ENCODE peak calls at places on chromosomes 12 and 14, in four cellular contexts. T, S, Z and A are unnamed samples. For H3K9me3, the result is how much of the 10 kb centered on the place peaks cover.

GRCh38 chr12:27780612-27781408 is 774 bp upstream of the MANSC4 start:
- DNase-seq in Z (peak), S (peak), T (peak), A (peak)

GRCh38 chr12:50589650-50590435 is 85.1 kb downstream of the DIP2B start:
- DNase-seq in T (no peak), S (no peak), Z (no peak), A (no peak)

GRCh38 chr12:23944067-23944466 is 5.4 kb downstream of the SOX5 start:
- DNase-seq in T (no peak), S (no peak), Z (no peak), A (no peak)

GRCh38 chr12:51323966-51324895 is at the start of gene BIN2:
- DNase-seq in S (no peak), Z (peak), T (no peak), A (peak)

GRCh38 chr12:46209914-46210834 is 58.7 kb downstream of the SLC38A1 start:
- DNase-seq in Z (no peak), T (peak), S (peak), A (no peak)

GRCh38 chr12:122355702-122356101 is 66.8 kb downstream of the CLIP1 start:
- DNase-seq in T (no peak), Z (no peak), S (no peak), A (no peak)

GRCh38 chr12:92595663-92596062 is 107.1 kb upstream of the PLEKHG7 start:
- DNase-seq in S (no peak), Z (no peak), T (no peak), A (no peak)

GRCh38 chr12:122895757-122896636 is at the start of gene VPS37B:
- DNase-seq in S (peak), T (peak), Z (peak), A (peak)

GRCh38 chr12:4245446-4245845 is 28.1 kb upstream of the CCND2 start:
- DNase-seq in S (no peak), T (no peak), Z (no peak), A (no peak)

GRCh38 chr14:24843494-24843893 is 206.5 kb downstream of the STXBP6 start:
- DNase-seq in Z (no peak), S (no peak), T (no peak), A (no peak)

GRCh38 chr12:1115471-1116242 is 124.6 kb downstream of the ERC1 start:
- DNase-seq in Z (no peak), T (no peak), S (no peak), A (no peak)

GRCh38 chr12:48980953-48981756 is 3.0 kb downstream of the WNT1 start:
- DNase-seq in S (no peak), T (no peak), Z (peak), A (no peak)

GRCh38 chr14:36183402-36183801 is 6.9 kb upstream of the PTCSC3 start:
- DNase-seq in T (no peak), S (no peak), Z (no peak), A (no peak)

GRCh38 chr14:104036250-104036649 is 49.2 kb upstream of the ASPG start:
- DNase-seq in S (no peak), Z (no peak), T (no peak), A (no peak)

GRCh38 chr12:53147181-53147580 is 33.3 kb upstream of the ZNF740 start:
- DNase-seq in Z (no peak), S (no peak), T (no peak), A (no peak)

GRCh38 chr12:1915082-1915968 is 3.1 kb downstream of the CACNA2D4 start:
- DNase-seq in S (no peak), T (peak), Z (peak), A (no peak)

GRCh38 chr12:104720346-104721064 is 237.6 kb downstream of the SLC41A2 start:
- DNase-seq in T (no peak), S (no peak), Z (no peak), A (peak)

GRCh38 chr14:31930070-31930469 is 147.0 kb upstream of the ARHGAP5 start:
- DNase-seq in T (no peak), S (no peak), Z (no peak), A (no peak)

GRCh38 chr14:31024577-31025334 is 693 bp upstream of the AP4S1 start:
- DNase-seq in S (no peak), Z (no peak), T (no peak), A (no peak)

GRCh38 chr12:82981150-82981549 is 294.4 kb downstream of the TMTC2 start:
- DNase-seq in S (no peak), T (no peak), Z (no peak), A (no peak)

GRCh38 chr14:102691763-102692162 is 85.5 kb upstream of the TRAF3 start:
- DNase-seq in Z (no peak), T (no peak), S (no peak), A (no peak)

GRCh38 chr14:51369814-51370213 is 129.8 kb downstream of the TMX1 start:
- DNase-seq in S (no peak), Z (no peak), T (no peak), A (no peak)

GRCh38 chr14:76348898-76349297 is 27.0 kb upstream of the ESRRB start:
- DNase-seq in S (no peak), Z (no peak), T (no peak), A (no peak)

GRCh38 chr12:120901818-120902217 is 2.3 kb downstream of the SPPL3 start:
- DNase-seq in S (no peak), Z (no peak), T (no peak), A (no peak)

GRCh38 chr14:20610002-20610765 is 19.0 kb upstream of the RNASE12 start:
- DNase-seq in Z (peak), T (peak), S (peak), A (peak)

GRCh38 chr12:104348283-104348993 is 44.9 kb downstream of the EID3 start:
- DNase-seq in S (no peak), Z (no peak), T (no peak), A (no peak)

GRCh38 chr12:116461060-116461459 is 98.1 kb upstream of the MAP1LC3B2 start:
- DNase-seq in T (no peak), S (no peak), Z (no peak), A (no peak)

GRCh38 chr14:100004392-100004791 is 60.8 kb upstream of the EVL start:
- DNase-seq in Z (no peak), T (no peak), S (no peak), A (no peak)

GRCh38 chr12:110137786-110138185 is 13.6 kb downstream of the IFT81 start:
- DNase-seq in T (no peak), Z (no peak), S (no peak), A (no peak)

GRCh38 chr12:2722806-2723205 is 72.0 kb upstream of the FKBP4 start:
- DNase-seq in Z (no peak), T (no peak), S (peak), A (no peak)

GRCh38 chr12:22494319-22494718 is 50.0 kb downstream of the C2CD5 start:
- DNase-seq in S (no peak), Z (no peak), T (no peak), A (no peak)

GRCh38 chr14:92625213-92625612 is 111.6 kb downstream of the RIN3 start:
- DNase-seq in S (no peak), Z (no peak), T (no peak), A (no peak)

GRCh38 chr14:49852351-49853157 is at the start of gene NEMF:
- DNase-seq in T (peak), Z (peak), S (peak), A (peak)

GRCh38 chr12:34292736-34293625 is 270.7 kb downstream of the ALG10 start:
- DNase-seq in S (no peak), T (no peak), Z (no peak), A (peak)

GRCh38 chr14:104665092-104665662 is 24.2 kb upstream of the INF2 start:
- DNase-seq in S (no peak), Z (no peak), T (no peak), A (no peak)

DNA sequence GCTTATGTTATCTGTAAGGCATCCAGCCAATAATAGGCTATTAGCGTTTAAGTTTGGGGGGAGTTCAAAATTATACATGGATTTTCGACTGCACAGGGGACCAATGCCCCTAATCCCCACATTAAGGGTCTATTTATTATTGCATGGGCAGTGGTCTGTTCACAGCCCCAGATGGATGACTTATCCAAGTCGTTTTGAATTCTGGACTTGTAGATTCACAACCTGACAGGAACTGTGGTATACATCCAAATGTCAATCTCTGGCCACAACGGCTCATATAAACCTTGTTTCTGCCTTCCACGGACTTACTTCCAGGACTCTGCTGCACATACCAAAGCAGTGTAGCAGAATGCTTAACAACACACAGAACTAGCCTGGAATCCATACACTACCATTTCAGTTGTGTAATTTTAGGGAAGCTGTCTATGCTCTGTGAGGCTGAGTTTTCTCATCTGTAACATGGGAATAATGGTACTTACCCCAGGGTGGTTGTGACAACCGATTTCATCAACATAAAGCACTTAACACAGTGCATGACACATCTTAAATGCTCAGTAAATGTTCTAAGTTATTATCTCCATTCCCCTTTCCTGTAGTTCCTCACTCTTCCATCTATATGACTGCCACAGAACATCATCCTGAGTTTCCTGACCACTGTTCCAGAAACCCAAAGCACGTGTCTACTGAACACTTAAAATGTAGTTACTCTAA is 3.7 kb downstream of the DDX24 start:
- DNase-seq in T (no peak), Z (no peak), S (no peak), A (no peak)
- H3K9me3 ChIP-seq in T (under half), Z (under half), S (under half), A (under half)

GRCh38 chr12:132530851-132531250 is 40.9 kb downstream of the FBRSL1 start:
- DNase-seq in Z (no peak), T (no peak), S (no peak), A (no peak)
- H3K9me3 ChIP-seq in Z (under half), T (under half), S (under half), A (under half)

GRCh38 chr12:38142974-38143373 is 173.6 kb upstream of the ALG10B start:
- DNase-seq in S (no peak), T (no peak), Z (no peak), A (no peak)
- H3K9me3 ChIP-seq in S (under half), T (under half), Z (under half), A (under half)

GRCh38 chr14:88785911-88786310 is 6.8 kb downstream of the EML5 start:
- DNase-seq in Z (no peak), T (no peak), S (no peak), A (no peak)
- H3K9me3 ChIP-seq in Z (under half), T (under half), S (under half), A (under half)

DNA sequence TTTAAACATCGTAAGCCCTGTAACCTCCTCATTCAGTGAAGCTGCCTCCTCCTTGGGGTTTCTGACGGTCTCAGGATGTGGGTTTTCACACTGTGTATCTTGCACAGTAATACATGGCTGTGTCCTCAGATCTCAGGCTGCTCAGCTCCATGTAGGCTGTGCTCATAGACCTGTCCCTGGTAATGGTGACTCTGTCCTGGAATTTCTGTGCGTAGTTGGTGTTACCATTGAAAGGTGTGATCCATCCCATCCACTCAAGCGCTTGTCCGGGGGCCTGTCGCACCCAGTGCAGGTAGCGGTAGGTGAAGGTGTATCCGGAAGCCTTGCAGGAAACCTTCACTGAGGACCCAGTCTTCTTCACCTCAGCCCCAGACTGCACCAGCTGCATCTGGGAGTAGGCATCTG is 980.5 kb downstream of the TMEM121 start:
- DNase-seq in T (no peak), S (no peak), Z (no peak), A (no peak)
- H3K9me3 ChIP-seq in T (under half), S (under half), Z (under half), A (under half)

DNA sequence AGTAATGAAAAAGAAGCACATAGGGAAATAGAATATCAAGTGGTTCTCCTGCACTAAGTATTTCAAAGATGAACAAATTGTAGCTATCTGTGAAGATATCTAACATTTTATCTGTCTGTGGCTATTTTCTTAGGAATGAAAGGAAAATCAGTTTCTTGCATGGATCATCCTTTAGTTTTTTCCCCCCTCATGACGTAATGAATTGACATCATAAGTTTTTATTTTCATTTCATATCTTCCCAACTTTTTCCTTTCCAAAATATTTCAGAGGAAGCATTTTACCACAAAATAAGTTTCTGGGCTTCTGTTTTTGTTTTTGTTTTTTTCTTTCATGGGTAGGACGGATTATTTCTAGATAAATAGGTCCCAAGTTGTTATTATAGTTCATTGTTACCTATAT is 996.6 kb downstream of the TMEM121 start:
- DNase-seq in T (no peak), Z (no peak), S (no peak), A (no peak)
- H3K9me3 ChIP-seq in T (under half), Z (under half), S (under half), A (under half)

GRCh38 chr14:33039321-33039720 is 100.6 kb downstream of the NPAS3 start:
- DNase-seq in T (no peak), Z (no peak), S (no peak), A (no peak)
- H3K9me3 ChIP-seq in T (under half), Z (under half), S (under half), A (under half)